ENCODE peak calls at places on chromosomes 12 and 14, in ten cellular contexts. T, C, B, Y, R, N, K, Z, S and W are unnamed samples.

GRCh38 chr12:40382217-40382616 is 157.4 kb downstream of the LRRK2 start:
- DNase-seq in T (no peak), C (no peak), B (no peak), Y (no peak), R (no peak), N (no peak), K (no peak), Z (no peak), S (no peak), W (no peak)

GRCh38 chr12:89353188-89353822 is 1.0 kb upstream of the DUSP6 start:
- DNase-seq in T (no peak), C (no peak), B (peak; percentile 62), Y (peak; percentile 82), R (peak; percentile 67), N (peak; percentile 79), K (peak; percentile 76), Z (peak; percentile 73), S (peak; percentile 59), W (peak; percentile 86)

GRCh38 chr12:96445743-96446655 is 43.4 kb upstream of the CFAP54 start:
- DNase-seq in T (no peak), C (peak; percentile 98), B (peak; percentile 99), Y (no peak), R (peak; percentile 73), N (no peak), K (no peak), Z (no peak), S (peak; percentile 58), W (no peak)

GRCh38 chr14:38828183-38828877 is 274.7 kb downstream of the SEC23A start:
- DNase-seq in T (no peak), C (no peak), B (no peak), Y (no peak), R (no peak), N (no peak), K (no peak), Z (no peak), S (no peak), W (no peak)

GRCh38 chr12:14986449-14986848 is 13.6 kb downstream of the PDE6H start:
- DNase-seq in T (no peak), C (no peak), B (no peak), Y (no peak), R (no peak), N (no peak), K (no peak), Z (no peak), S (no peak), W (no peak)

GRCh38 chr12:49098035-49098451 is 3.4 kb upstream of the DHH start:
- DNase-seq in T (no peak), C (no peak), B (peak; percentile 30), Y (peak; percentile 59), R (peak; percentile 72), N (peak; percentile 62), K (peak; percentile 63), Z (peak; percentile 61), S (peak; percentile 71), W (no peak)

GRCh38 chr14:25132734-25133422 is 82.9 kb upstream of the STXBP6 start:
- DNase-seq in T (peak; percentile 53), C (peak; percentile 53), B (peak; percentile 55), Y (peak; percentile 80), R (peak; percentile 36), N (peak; percentile 68), K (peak; percentile 50), Z (peak; percentile 75), S (peak; percentile 56), W (peak; percentile 82)

GRCh38 chr14:90355540-90356518 is 24.1 kb upstream of the NRDE2 start:
- DNase-seq in T (no peak), C (no peak), B (no peak), Y (no peak), R (no peak), N (no peak), K (no peak), Z (no peak), S (no peak), W (no peak)

DNA sequence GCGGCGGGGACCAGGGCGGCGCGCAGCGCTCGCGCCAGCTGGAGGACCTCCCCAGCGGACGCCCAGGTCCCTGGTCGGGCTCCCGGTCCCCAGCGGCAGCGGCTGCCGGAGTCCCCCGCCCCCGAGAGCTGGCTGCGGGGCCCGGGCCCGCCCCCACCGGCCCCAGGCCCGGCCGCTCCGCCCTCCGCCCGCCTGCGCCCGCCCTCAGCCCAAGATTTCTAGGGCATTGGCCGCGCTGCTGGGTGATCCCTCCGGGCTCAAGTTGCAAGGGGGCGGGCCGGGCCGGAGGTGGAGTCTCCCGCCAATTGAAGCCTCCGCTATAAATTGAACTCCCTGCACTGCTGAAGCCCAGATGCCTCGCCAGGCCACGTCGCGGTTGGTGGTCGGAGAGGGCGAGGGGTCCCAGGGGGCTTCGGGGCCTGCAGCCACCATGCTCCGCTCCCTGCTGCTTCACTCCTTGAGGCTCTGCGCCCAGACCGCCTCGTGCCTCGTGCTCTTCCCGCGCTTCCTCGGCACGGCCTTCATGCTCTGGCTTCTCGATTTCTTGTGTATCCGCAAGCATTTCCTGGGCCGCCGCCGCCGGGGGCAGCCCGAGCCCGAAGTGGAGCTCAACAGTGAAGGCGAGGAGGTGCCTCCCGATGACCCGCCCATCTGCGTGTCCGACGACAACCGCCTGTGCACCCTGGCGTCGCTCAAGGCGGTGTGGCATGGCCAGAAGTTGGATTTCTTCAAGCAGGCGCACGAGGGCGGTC is at the start of gene DIO3:
- DNase-seq in T (peak; percentile 78), C (no peak), B (no peak), Y (peak; percentile 20), R (no peak), N (peak; percentile 57), K (no peak), Z (no peak), S (no peak), W (no peak)
- H3K27me3 ChIP-seq in T (peaks cover 30% of the 10 kb centered on the region), C (peaks cover 53% of the 10 kb centered on the region), B (peaks cover 74% of the 10 kb centered on the region), Y (peaks cover 36% of the 10 kb centered on the region), R (no peaks in the 10 kb centered on the region), N (peaks cover 37% of the 10 kb centered on the region), K (peaks cover 9% of the 10 kb centered on the region), Z (peaks cover 98% of the 10 kb centered on the region), S (peaks cover 13% of the 10 kb centered on the region), W (peaks cover 53% of the 10 kb centered on the region)

GRCh38 chr12:11542599-11542998 is 106.9 kb upstream of the ETV6 start:
- DNase-seq in T (no peak), C (no peak), B (no peak), Y (no peak), R (no peak), N (no peak), K (no peak), Z (no peak), S (no peak), W (no peak)

GRCh38 chr12:11540156-11540555 is 109.3 kb upstream of the ETV6 start:
- DNase-seq in T (no peak), C (no peak), B (no peak), Y (no peak), R (no peak), N (no peak), K (no peak), Z (no peak), S (no peak), W (no peak)

GRCh38 chr12:11540615-11541014 is 108.9 kb upstream of the ETV6 start:
- DNase-seq in T (no peak), C (no peak), B (no peak), Y (no peak), R (no peak), N (no peak), K (no peak), Z (no peak), S (no peak), W (no peak)

GRCh38 chr12:11543513-11544168 is 105.8 kb upstream of the ETV6 start:
- DNase-seq in T (no peak), C (no peak), B (peak; percentile 25), Y (no peak), R (no peak), N (no peak), K (no peak), Z (no peak), S (no peak), W (no peak)

DNA sequence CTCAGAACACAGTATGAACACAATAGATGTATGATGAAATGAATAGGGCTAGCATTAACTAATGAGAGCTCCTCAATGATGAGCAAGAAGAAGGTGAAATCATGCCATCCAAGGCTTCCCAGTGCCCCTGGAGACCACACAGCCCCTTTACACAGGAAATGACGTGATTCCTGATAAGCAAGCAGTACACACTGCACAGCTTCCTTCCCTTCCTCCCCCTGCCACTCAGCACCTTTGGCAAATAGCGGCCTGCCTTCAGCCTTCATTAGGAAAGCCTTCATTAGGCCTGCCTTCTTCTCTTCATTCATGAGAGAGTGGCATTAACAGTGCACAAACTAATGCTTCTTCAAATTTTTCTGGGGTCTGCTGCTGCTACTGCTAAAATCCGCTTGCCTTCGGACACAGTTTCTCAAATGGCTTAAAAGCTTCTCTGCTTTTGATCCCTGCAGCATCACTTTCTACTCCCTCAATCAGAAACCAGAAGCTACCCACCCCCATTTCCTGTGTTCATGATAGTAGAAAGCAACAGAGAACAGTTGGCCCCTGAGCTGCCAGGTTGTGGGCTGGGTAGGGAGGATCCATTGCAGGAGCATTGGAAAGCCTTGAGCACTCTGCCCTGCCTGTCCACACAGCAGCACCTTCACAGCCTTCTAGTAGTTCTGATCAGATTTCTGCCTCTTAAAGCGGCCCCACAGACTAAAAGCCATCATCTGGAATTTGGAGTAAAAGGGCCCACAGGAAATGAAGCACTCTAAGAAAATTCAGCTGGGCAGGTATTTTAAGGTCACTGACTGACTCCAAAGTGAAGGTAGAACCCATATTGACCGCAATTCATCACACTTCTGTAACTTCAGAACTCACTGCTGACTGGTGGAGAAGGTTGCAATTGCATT is 103.8 kb upstream of the ETV6 start:
- DNase-seq in T (no peak), C (no peak), B (no peak), Y (no peak), R (peak; percentile 87), N (no peak), K (no peak), Z (no peak), S (peak; percentile 70), W (no peak)
- TF ChIP-seq CTCF in T (no peak), C (no peak), B (no peak), Y (no peak), R (peak; percentile 28), N (no peak), K (no peak), Z (no peak), S (peak; percentile 35), W (no peak)

GRCh38 chr12:64825143-64826011 is 930 bp downstream of the TBC1D30 start:
- DNase-seq in T (no peak), C (no peak), B (no peak), Y (no peak), R (no peak), N (no peak), K (no peak), Z (peak; percentile 25), S (no peak), W (no peak)
- H3K27me3 ChIP-seq in T (peaks cover 15% of the 10 kb centered on the region), C (peaks cover 33% of the 10 kb centered on the region), B (peaks cover 40% of the 10 kb centered on the region), Y (no peaks in the 10 kb centered on the region), R (peaks cover 4% of the 10 kb centered on the region), N (peaks cover 17% of the 10 kb centered on the region), K (no peaks in the 10 kb centered on the region), Z (peaks cover 58% of the 10 kb centered on the region), S (peaks cover 22% of the 10 kb centered on the region), W (peaks cover 44% of the 10 kb centered on the region)

GRCh38 chr12:110696283-110696682 is 7.4 kb upstream of the HVCN1 start:
- DNase-seq in T (no peak), C (no peak), B (no peak), Y (no peak), R (no peak), N (no peak), K (no peak), Z (no peak), S (no peak), W (peak; percentile 0)

GRCh38 chr12:110702081-110702480 is 13.2 kb upstream of the HVCN1 start:
- DNase-seq in T (no peak), C (no peak), B (no peak), Y (no peak), R (no peak), N (no peak), K (no peak), Z (no peak), S (no peak), W (no peak)

GRCh38 chr12:110704231-110704630 is 15.3 kb upstream of the HVCN1 start:
- DNase-seq in T (no peak), C (no peak), B (no peak), Y (no peak), R (no peak), N (no peak), K (no peak), Z (no peak), S (no peak), W (no peak)

GRCh38 chr12:110698171-110698902 is 9.4 kb upstream of the HVCN1 start:
- DNase-seq in T (peak; percentile 83), C (peak; percentile 76), B (peak; percentile 59), Y (peak; percentile 74), R (peak; percentile 53), N (peak; percentile 88), K (peak; percentile 71), Z (peak; percentile 81), S (peak; percentile 85), W (peak; percentile 86)

DNA sequence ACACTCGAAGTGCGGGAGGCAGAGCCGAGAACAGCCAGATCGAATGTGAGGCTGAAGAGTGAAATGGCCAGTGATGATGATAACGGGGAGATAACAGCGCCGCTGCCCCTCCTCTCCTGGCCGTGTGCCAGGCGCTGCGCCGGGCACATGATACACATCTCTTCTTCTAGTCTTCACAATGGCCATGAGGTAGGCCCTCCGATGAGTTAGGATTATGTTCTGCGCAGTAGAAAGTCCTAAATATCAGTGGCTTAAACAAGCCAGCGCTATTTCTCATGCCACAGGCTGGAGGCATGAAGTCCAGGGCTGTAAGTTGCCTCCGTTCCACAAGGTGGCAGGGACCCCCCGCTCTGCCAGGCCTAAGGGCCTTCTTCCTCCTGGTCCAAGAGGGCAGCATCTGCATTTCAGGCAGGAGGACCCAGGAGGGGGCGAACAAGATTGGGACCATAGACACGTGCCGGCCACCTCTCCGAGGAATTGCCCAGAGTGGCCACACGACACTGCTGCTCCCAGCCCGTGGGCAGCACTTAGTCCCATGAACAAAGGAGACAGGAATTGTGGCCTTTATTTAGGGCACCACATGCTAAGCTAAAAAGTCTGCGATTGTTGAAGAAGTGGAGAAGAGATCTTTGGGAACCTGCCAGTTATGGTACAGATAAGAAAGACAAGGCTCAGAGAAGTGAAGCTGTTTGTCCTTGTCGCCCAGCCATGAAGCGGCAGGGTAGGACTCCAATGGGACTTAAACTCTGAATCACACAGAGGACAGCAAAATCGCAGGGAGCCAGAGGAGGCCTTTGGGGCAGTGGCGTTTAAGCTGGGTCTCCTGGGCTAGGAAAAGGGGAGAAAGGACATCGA is 10.9 kb upstream of the HVCN1 start:
- DNase-seq in T (no peak), C (no peak), B (no peak), Y (no peak), R (no peak), N (peak; percentile 60), K (no peak), Z (no peak), S (no peak), W (peak; percentile 36)
- TF ChIP-seq CTCF in T (no peak), C (no peak), B (no peak), Y (no peak), R (peak; percentile 17), N (no peak), K (no peak), Z (no peak), S (no peak), W (no peak)